ENCODE peak calls at places on chromosomes 7 and 10, in eight cellular contexts. One of them, this sample, is unnamed.

GRCh38 chr7:80277434-80278427 is 143.1 kb downstream of the GNAI1 start:
- DNase-seq in heart left ventricle: no peak
- DNase-seq in GM10248: no peak
- DNase-seq in DND-41: no peak
- DNase-seq in RWPE1: peak
- DNase-seq in brain microvascular endothelial cell: peak
- DNase-seq in MCF 10A: peak
- DNase-seq in Calu3: peak
- DNase-seq in this sample: no peak

GRCh38 chr10:69505636-69506318 is 54.5 kb downstream of the TSPAN15 start:
- DNase-seq in RWPE1: no peak
- DNase-seq in DND-41: no peak
- DNase-seq in brain microvascular endothelial cell: no peak
- DNase-seq in Calu3: no peak
- DNase-seq in heart left ventricle: no peak
- DNase-seq in MCF 10A: no peak
- DNase-seq in GM10248: no peak
- DNase-seq in this sample: no peak

GRCh38 chr7:159126496-159127345 is 17.9 kb downstream of the VIPR2 start:
- DNase-seq in Calu3: no peak
- DNase-seq in GM10248: no peak
- DNase-seq in heart left ventricle: no peak
- DNase-seq in RWPE1: no peak
- DNase-seq in brain microvascular endothelial cell: no peak
- DNase-seq in DND-41: no peak
- DNase-seq in MCF 10A: no peak
- DNase-seq in this sample: no peak

GRCh38 chr7:151491859-151492258 is 27.8 kb downstream of the RHEB start:
- DNase-seq in heart left ventricle: no peak
- DNase-seq in GM10248: no peak
- DNase-seq in MCF 10A: peak
- DNase-seq in Calu3: peak
- DNase-seq in DND-41: no peak
- DNase-seq in brain microvascular endothelial cell: peak
- DNase-seq in RWPE1: peak
- DNase-seq in this sample: no peak

GRCh38 chr10:110498087-110498981 is 627 bp downstream of the DUSP5 start:
- DNase-seq in Calu3: peak
- DNase-seq in brain microvascular endothelial cell: no peak
- DNase-seq in GM10248: no peak
- DNase-seq in DND-41: peak
- DNase-seq in heart left ventricle: peak
- DNase-seq in MCF 10A: peak
- DNase-seq in RWPE1: no peak
- DNase-seq in this sample: peak

GRCh38 chr7:96236198-96237039 is 85.5 kb downstream of the SLC25A13 start:
- DNase-seq in brain microvascular endothelial cell: peak
- DNase-seq in Calu3: peak
- DNase-seq in RWPE1: peak
- DNase-seq in GM10248: no peak
- DNase-seq in heart left ventricle: peak
- DNase-seq in DND-41: no peak
- DNase-seq in MCF 10A: peak
- DNase-seq in this sample: no peak

GRCh38 chr10:53491774-53492173 is 719.2 kb upstream of the MBL2 start:
- DNase-seq in MCF 10A: no peak
- DNase-seq in heart left ventricle: no peak
- DNase-seq in RWPE1: no peak
- DNase-seq in GM10248: no peak
- DNase-seq in DND-41: no peak
- DNase-seq in Calu3: no peak
- DNase-seq in brain microvascular endothelial cell: no peak
- DNase-seq in this sample: no peak

GRCh38 chr7:127812540-127812939 is 160.5 kb downstream of the SND1 start:
- DNase-seq in Calu3: no peak
- DNase-seq in brain microvascular endothelial cell: no peak
- DNase-seq in DND-41: no peak
- DNase-seq in MCF 10A: no peak
- DNase-seq in heart left ventricle: no peak
- DNase-seq in RWPE1: no peak
- DNase-seq in GM10248: no peak
- DNase-seq in this sample: no peak

GRCh38 chr7:27128776-27129728 is 1.5 kb downstream of the HOXA4 start:
- DNase-seq in DND-41: no peak
- DNase-seq in MCF 10A: no peak
- DNase-seq in heart left ventricle: no peak
- DNase-seq in brain microvascular endothelial cell: no peak
- DNase-seq in RWPE1: no peak
- DNase-seq in Calu3: no peak
- DNase-seq in GM10248: no peak
- DNase-seq in this sample: no peak

GRCh38 chr10:598415-599170 is 90.9 kb downstream of the DIP2C start:
- DNase-seq in brain microvascular endothelial cell: peak
- DNase-seq in GM10248: no peak
- DNase-seq in heart left ventricle: no peak
- DNase-seq in DND-41: no peak
- DNase-seq in RWPE1: no peak
- DNase-seq in Calu3: no peak
- DNase-seq in MCF 10A: no peak
- DNase-seq in this sample: no peak

GRCh38 chr7:12303507-12303906 is 92.4 kb downstream of the TMEM106B start:
- DNase-seq in heart left ventricle: no peak
- DNase-seq in Calu3: no peak
- DNase-seq in GM10248: no peak
- DNase-seq in RWPE1: peak
- DNase-seq in DND-41: no peak
- DNase-seq in brain microvascular endothelial cell: no peak
- DNase-seq in MCF 10A: peak
- DNase-seq in this sample: no peak

GRCh38 chr7:148584154-148584827 is 6.3 kb upstream of the C7orf33 start:
- DNase-seq in DND-41: no peak
- DNase-seq in brain microvascular endothelial cell: no peak
- DNase-seq in Calu3: no peak
- DNase-seq in heart left ventricle: no peak
- DNase-seq in RWPE1: no peak
- DNase-seq in GM10248: no peak
- DNase-seq in MCF 10A: no peak
- DNase-seq in this sample: peak

GRCh38 chr10:44195120-44196007 is 189.5 kb downstream of the CXCL12 start:
- DNase-seq in Calu3: no peak
- DNase-seq in brain microvascular endothelial cell: peak
- DNase-seq in GM10248: no peak
- DNase-seq in RWPE1: peak
- DNase-seq in heart left ventricle: peak
- DNase-seq in DND-41: peak
- DNase-seq in MCF 10A: peak
- DNase-seq in this sample: no peak

GRCh38 chr10:97792058-97792721 is 20.4 kb upstream of the SFRP5 start:
- DNase-seq in DND-41: peak
- DNase-seq in GM10248: peak
- DNase-seq in brain microvascular endothelial cell: peak
- DNase-seq in heart left ventricle: peak
- DNase-seq in MCF 10A: peak
- DNase-seq in RWPE1: peak
- DNase-seq in Calu3: peak
- DNase-seq in this sample: peak

GRCh38 chr10:4061441-4061951 is 276.5 kb upstream of the KLF6 start:
- DNase-seq in RWPE1: no peak
- DNase-seq in MCF 10A: no peak
- DNase-seq in GM10248: no peak
- DNase-seq in heart left ventricle: peak
- DNase-seq in DND-41: no peak
- DNase-seq in Calu3: no peak
- DNase-seq in brain microvascular endothelial cell: no peak
- DNase-seq in this sample: no peak

GRCh38 chr7:78178319-78178718 is 379.7 kb downstream of the PHTF2 start:
- DNase-seq in MCF 10A: peak
- DNase-seq in Calu3: no peak
- DNase-seq in DND-41: no peak
- DNase-seq in brain microvascular endothelial cell: no peak
- DNase-seq in GM10248: no peak
- DNase-seq in RWPE1: no peak
- DNase-seq in heart left ventricle: no peak
- DNase-seq in this sample: no peak

GRCh38 chr10:50991496-50992355 is 82.6 kb upstream of the PRKG1 start:
- DNase-seq in DND-41: no peak
- DNase-seq in GM10248: no peak
- DNase-seq in RWPE1: no peak
- DNase-seq in brain microvascular endothelial cell: peak
- DNase-seq in MCF 10A: no peak
- DNase-seq in heart left ventricle: peak
- DNase-seq in Calu3: peak
- DNase-seq in this sample: no peak

GRCh38 chr7:74234549-74234948 is 19.6 kb downstream of the RFC2 start:
- DNase-seq in DND-41: no peak
- DNase-seq in GM10248: no peak
- DNase-seq in MCF 10A: no peak
- DNase-seq in RWPE1: no peak
- DNase-seq in Calu3: no peak
- DNase-seq in brain microvascular endothelial cell: no peak
- DNase-seq in heart left ventricle: no peak
- DNase-seq in this sample: no peak

GRCh38 chr7:114026486-114027089 is 107.8 kb upstream of the PPP1R3A start:
- DNase-seq in GM10248: peak
- DNase-seq in heart left ventricle: no peak
- DNase-seq in DND-41: no peak
- DNase-seq in brain microvascular endothelial cell: peak
- DNase-seq in MCF 10A: peak
- DNase-seq in Calu3: peak
- DNase-seq in RWPE1: peak
- DNase-seq in this sample: no peak

GRCh38 chr7:5469375-5470166 is 45.9 kb upstream of the TNRC18 start:
- DNase-seq in DND-41: no peak
- DNase-seq in brain microvascular endothelial cell: no peak
- DNase-seq in RWPE1: no peak
- DNase-seq in heart left ventricle: no peak
- DNase-seq in GM10248: no peak
- DNase-seq in Calu3: no peak
- DNase-seq in MCF 10A: no peak
- DNase-seq in this sample: no peak

GRCh38 chr10:19169684-19170083 is 121.1 kb downstream of the MALRD1 start:
- DNase-seq in heart left ventricle: no peak
- DNase-seq in Calu3: no peak
- DNase-seq in DND-41: no peak
- DNase-seq in RWPE1: no peak
- DNase-seq in MCF 10A: peak
- DNase-seq in GM10248: no peak
- DNase-seq in brain microvascular endothelial cell: no peak
- DNase-seq in this sample: no peak

GRCh38 chr7:821688-822087 is 10.6 kb upstream of the SUN1 start:
- DNase-seq in MCF 10A: no peak
- DNase-seq in brain microvascular endothelial cell: no peak
- DNase-seq in RWPE1: no peak
- DNase-seq in GM10248: no peak
- DNase-seq in heart left ventricle: no peak
- DNase-seq in DND-41: no peak
- DNase-seq in Calu3: no peak
- DNase-seq in this sample: no peak

GRCh38 chr10:87842776-87843497 is 20.4 kb downstream of the KLLN start:
- DNase-seq in heart left ventricle: no peak
- DNase-seq in MCF 10A: peak
- DNase-seq in DND-41: no peak
- DNase-seq in RWPE1: peak
- DNase-seq in brain microvascular endothelial cell: peak
- DNase-seq in Calu3: no peak
- DNase-seq in GM10248: no peak
- DNase-seq in this sample: no peak

GRCh38 chr10:119817991-119818888 is 54.4 kb downstream of the MCMBP start:
- DNase-seq in heart left ventricle: peak
- DNase-seq in RWPE1: peak
- DNase-seq in MCF 10A: no peak
- DNase-seq in DND-41: no peak
- DNase-seq in brain microvascular endothelial cell: peak
- DNase-seq in Calu3: no peak
- DNase-seq in GM10248: peak
- DNase-seq in this sample: no peak
- TF ChIP-seq CTCF in heart left ventricle: no peak
- TF ChIP-seq CTCF in RWPE1: no peak
- TF ChIP-seq CTCF in MCF 10A: no peak
- TF ChIP-seq CTCF in DND-41: no peak
- TF ChIP-seq CTCF in brain microvascular endothelial cell: peak
- TF ChIP-seq CTCF in Calu3: no peak
- TF ChIP-seq CTCF in GM10248: no peak
- TF ChIP-seq CTCF in this sample: no peak

GRCh38 chr7:36440880-36441279 is 51.2 kb downstream of the ANLN start:
- DNase-seq in MCF 10A: peak
- DNase-seq in Calu3: no peak
- DNase-seq in DND-41: no peak
- DNase-seq in GM10248: no peak
- DNase-seq in RWPE1: peak
- DNase-seq in heart left ventricle: no peak
- DNase-seq in brain microvascular endothelial cell: no peak
- DNase-seq in this sample: no peak
- TF ChIP-seq CTCF in MCF 10A: peak
- TF ChIP-seq CTCF in Calu3: no peak
- TF ChIP-seq CTCF in DND-41: peak
- TF ChIP-seq CTCF in GM10248: no peak
- TF ChIP-seq CTCF in RWPE1: peak
- TF ChIP-seq CTCF in heart left ventricle: peak
- TF ChIP-seq CTCF in brain microvascular endothelial cell: no peak
- TF ChIP-seq CTCF in this sample: peak

GRCh38 chr7:90518630-90519029 is 49.2 kb downstream of the PTTG1IP2 start:
- DNase-seq in heart left ventricle: no peak
- DNase-seq in GM10248: no peak
- DNase-seq in DND-41: no peak
- DNase-seq in RWPE1: no peak
- DNase-seq in MCF 10A: no peak
- DNase-seq in brain microvascular endothelial cell: no peak
- DNase-seq in Calu3: no peak
- DNase-seq in this sample: no peak

GRCh38 chr7:90516257-90516656 is 46.8 kb downstream of the PTTG1IP2 start:
- DNase-seq in heart left ventricle: no peak
- DNase-seq in DND-41: no peak
- DNase-seq in GM10248: no peak
- DNase-seq in RWPE1: no peak
- DNase-seq in brain microvascular endothelial cell: no peak
- DNase-seq in MCF 10A: no peak
- DNase-seq in Calu3: no peak
- DNase-seq in this sample: no peak

DNA sequence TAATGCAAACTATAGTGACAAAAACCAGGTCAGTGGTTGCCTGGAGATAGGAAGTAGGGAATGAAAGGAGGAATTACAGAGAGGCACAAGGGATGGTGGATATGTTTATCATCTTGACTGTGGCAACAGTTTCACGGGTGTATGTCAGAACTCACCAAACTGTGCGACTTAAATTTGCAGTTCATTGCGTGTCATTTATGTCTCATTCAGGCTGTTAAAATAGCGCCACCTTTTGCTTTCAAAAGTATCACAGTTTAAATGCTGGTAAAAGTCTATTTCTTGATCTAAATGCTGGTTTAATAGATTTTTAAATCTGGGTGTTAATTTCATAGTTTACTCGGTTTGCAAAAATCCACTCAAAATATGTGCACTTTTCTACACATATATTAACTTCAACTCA is 51.0 kb downstream of the PTTG1IP2 start:
- DNase-seq in Calu3: no peak
- DNase-seq in DND-41: no peak
- DNase-seq in brain microvascular endothelial cell: no peak
- DNase-seq in GM10248: no peak
- DNase-seq in RWPE1: no peak
- DNase-seq in MCF 10A: peak
- DNase-seq in heart left ventricle: no peak
- DNase-seq in this sample: no peak
- TF ChIP-seq CTCF in Calu3: no peak
- TF ChIP-seq CTCF in DND-41: no peak
- TF ChIP-seq CTCF in brain microvascular endothelial cell: peak
- TF ChIP-seq CTCF in GM10248: no peak
- TF ChIP-seq CTCF in RWPE1: peak
- TF ChIP-seq CTCF in MCF 10A: peak
- TF ChIP-seq CTCF in heart left ventricle: no peak
- TF ChIP-seq CTCF in this sample: no peak

GRCh38 chr7:129635300-129636029 is 23.9 kb downstream of the NRF1 start:
- DNase-seq in MCF 10A: peak
- DNase-seq in heart left ventricle: peak
- DNase-seq in Calu3: peak
- DNase-seq in brain microvascular endothelial cell: peak
- DNase-seq in RWPE1: peak
- DNase-seq in GM10248: peak
- DNase-seq in DND-41: peak
- DNase-seq in this sample: peak
- TF ChIP-seq CTCF in MCF 10A: peak
- TF ChIP-seq CTCF in heart left ventricle: peak
- TF ChIP-seq CTCF in Calu3: peak
- TF ChIP-seq CTCF in brain microvascular endothelial cell: peak
- TF ChIP-seq CTCF in RWPE1: peak
- TF ChIP-seq CTCF in GM10248: peak
- TF ChIP-seq CTCF in DND-41: peak
- TF ChIP-seq CTCF in this sample: peak

This sample was measured in activated CD8-positive, alpha-beta T cell treated with anti-CD3 and anti-CD28 coated beads for 36 hours.